ENCODE peak calls at places on chromosomes 6 and 20, in eight cellular contexts. D is heart right ventricle, P is endothelial cell, M is tibial nerve, V is lower leg skin, Q is epithelial cell of esophagus, X is GM13976, B is dorsolateral prefrontal cortex. L is an unnamed sample.
A peak's percentile ranks its signal among the peaks of the same experiment; 100 is the strongest.

GRCh38 chr6:3324262-3324942 is 65.7 kb downstream of the PSMG4 start:
- DNase-seq in Q (peak; percentile 72), P (peak; percentile 23), D (peak; percentile 50), X (peak; percentile 82), V (peak; percentile 83), M (no peak), B (no peak), L (no peak)

GRCh38 chr6:7172605-7173185 is 64.9 kb downstream of the RREB1 start:
- DNase-seq in V (peak; percentile 81), Q (peak; percentile 17), P (no peak), M (no peak), D (no peak), B (no peak), X (no peak), L (no peak)

GRCh38 chr20:43938932-43939761 is 24.5 kb downstream of the TOX2 start:
- DNase-seq in B (no peak), P (no peak), M (peak; percentile 60), X (no peak), D (peak; percentile 33), Q (peak; percentile 95), V (no peak), L (no peak)

GRCh38 chr6:116382587-116382986 is 11.8 kb downstream of the DSE start:
- DNase-seq in D (no peak), M (no peak), P (no peak), B (no peak), V (no peak), Q (peak; percentile 81), X (no peak), L (no peak)

GRCh38 chr20:57809661-57810172 is 99.9 kb upstream of the PMEPA1 start:
- DNase-seq in V (no peak), X (no peak), D (no peak), Q (peak; percentile 85), B (no peak), P (no peak), M (no peak), L (no peak)

GRCh38 chr6:146990821-146991798 is 213.1 kb upstream of the STXBP5 start:
- DNase-seq in V (no peak), X (no peak), B (no peak), M (no peak), D (no peak), Q (peak; percentile 69), P (no peak), L (no peak)

GRCh38 chr20:24627291-24627690 is 157.9 kb downstream of the SYNDIG1 start:
- DNase-seq in M (no peak), P (no peak), X (no peak), B (no peak), V (peak; percentile 28), D (no peak), Q (no peak), L (no peak)

GRCh38 chr6:38646166-38646565 is 6.4 kb upstream of the BTBD9 start:
- DNase-seq in X (no peak), B (no peak), Q (peak; percentile 16), P (no peak), D (no peak), M (no peak), V (no peak), L (no peak)

GRCh38 chr6:31945507-31946369 is at the start of gene CFB:
- DNase-seq in V (peak; percentile 95), Q (peak; percentile 91), B (no peak), M (peak; percentile 82), D (peak; percentile 54), X (no peak), P (no peak), L (no peak)

GRCh38 chr6:84193140-84193708 is 34.2 kb downstream of the CEP162 start:
- DNase-seq in V (no peak), Q (peak; percentile 77), D (no peak), X (no peak), M (no peak), P (no peak), B (no peak), L (no peak)

GRCh38 chr6:118982256-118982911 is 47.4 kb upstream of the MCM9 start:
- DNase-seq in Q (no peak), X (no peak), D (no peak), M (no peak), B (no peak), V (no peak), P (no peak), L (no peak)

GRCh38 chr20:11057624-11058023 is 383.8 kb upstream of the JAG1 start:
- DNase-seq in P (no peak), Q (peak; percentile 21), D (no peak), M (no peak), V (no peak), X (no peak), B (no peak), L (no peak)

DNA sequence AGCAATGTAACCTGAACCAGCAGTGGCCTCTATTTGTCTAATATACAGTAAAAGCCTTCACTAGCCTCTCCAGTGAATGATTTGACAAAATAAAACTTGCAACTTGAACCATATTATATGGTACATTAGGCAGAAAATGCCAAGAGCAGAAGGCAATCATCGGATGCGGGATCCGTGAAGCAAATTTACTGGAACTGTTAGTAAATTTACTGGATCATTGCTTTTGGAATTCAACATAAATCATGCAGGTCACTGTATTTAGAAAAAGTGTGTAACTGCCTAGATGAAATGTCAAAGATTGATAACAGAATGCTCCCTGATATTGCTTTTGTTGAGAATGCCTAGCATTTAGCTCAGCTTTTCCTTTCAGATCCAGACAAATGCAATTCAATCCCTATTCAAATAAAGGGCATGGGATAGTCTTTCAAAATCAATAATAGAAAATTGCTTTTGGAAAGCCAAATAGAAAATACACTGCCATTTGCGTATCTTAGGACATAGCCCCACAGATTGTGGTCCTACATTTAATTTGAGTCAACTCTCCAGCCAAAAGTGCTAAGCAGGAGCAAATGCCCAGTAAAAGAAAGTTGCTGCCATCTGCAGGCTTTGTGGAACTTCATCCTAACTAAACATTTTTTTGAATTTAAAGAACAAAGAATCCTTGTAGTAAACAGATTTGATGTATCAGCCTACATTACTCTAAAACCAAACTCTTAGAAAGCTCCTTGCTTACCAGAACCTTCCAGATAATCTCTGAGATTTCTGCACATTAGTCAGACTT is 109.5 kb upstream of the HSF2 start:
- DNase-seq in D (no peak), V (no peak), Q (peak; percentile 14), P (peak; percentile 4), M (no peak), B (no peak), X (no peak), L (no peak)
- TF ChIP-seq CTCF in D (peak; percentile 15), V (no peak), Q (peak; percentile 25), P (no peak), M (no peak), B (peak; percentile 54), X (no peak), L (peak; percentile 58)

GRCh38 chr6:44263357-44264100 is 1.8 kb downstream of the NFKBIE start:
- DNase-seq in B (no peak), V (no peak), P (no peak), X (peak; percentile 73), M (no peak), D (no peak), Q (peak; percentile 44), L (no peak)

GRCh38 chr6:44264154-44265002 is 973 bp downstream of the NFKBIE start:
- DNase-seq in B (no peak), P (peak; percentile 19), Q (no peak), M (no peak), D (no peak), V (no peak), X (peak; percentile 70), L (no peak)

GRCh38 chr6:44265843-44266233 is 487 bp upstream of the NFKBIE start:
- DNase-seq in V (no peak), D (no peak), X (no peak), M (no peak), P (no peak), Q (no peak), B (no peak), L (no peak)

GRCh38 chr6:44266347-44266746 is 996 bp upstream of the NFKBIE start:
- DNase-seq in X (peak; percentile 79), B (no peak), V (no peak), D (no peak), M (no peak), P (no peak), Q (no peak), L (no peak)

DNA sequence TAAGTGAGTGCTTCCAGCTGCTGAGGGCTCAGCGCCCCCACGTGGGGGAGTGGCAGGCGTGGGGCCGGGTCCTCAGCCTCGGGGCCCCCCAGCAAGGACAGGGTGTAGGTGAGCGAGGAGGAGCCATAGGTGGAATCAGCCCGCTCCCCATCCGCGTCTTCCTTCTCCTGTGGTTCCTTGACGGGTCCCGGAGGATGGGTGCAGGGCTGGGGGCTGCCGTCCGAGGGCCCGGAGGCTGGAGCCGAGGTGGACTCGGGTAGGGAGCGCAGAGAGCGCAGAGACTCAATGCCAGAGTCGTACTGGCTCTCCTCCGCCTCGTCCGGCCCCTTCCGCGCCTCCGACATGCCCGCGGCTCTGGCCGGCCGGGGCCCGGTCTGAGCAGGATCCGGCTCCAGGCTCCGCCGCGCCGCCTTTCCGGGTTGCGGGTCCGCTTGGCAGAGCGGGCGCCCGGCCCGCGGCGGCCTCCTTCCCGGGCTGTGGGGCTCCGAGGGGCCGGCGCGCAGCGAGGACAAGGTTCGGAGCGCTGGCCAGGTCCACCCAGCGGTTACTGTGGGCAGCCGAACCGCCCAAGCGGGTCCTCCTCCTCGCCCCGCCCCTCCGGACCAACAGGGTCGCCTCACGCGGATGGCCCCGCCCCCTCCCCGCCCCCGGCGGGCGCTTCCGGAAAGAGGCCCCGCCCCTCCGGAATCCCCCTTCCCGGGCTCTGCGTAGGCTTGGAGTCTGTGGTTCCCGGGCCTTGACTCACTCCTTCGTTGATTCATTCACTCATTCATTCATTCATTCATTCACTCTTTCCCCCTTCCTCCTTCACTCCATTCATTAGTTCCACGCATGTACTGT is at the start of gene NFKBIE:
- DNase-seq in B (peak; percentile 93), D (peak; percentile 95), X (peak; percentile 95), Q (peak; percentile 95), P (peak; percentile 96), M (peak; percentile 92), V (peak; percentile 98), L (peak; percentile 94)
- TF ChIP-seq CTCF in B (peak; percentile 21), D (peak; percentile 36), X (peak; percentile 68), Q (peak; percentile 24), P (no peak), M (peak; percentile 42), V (no peak), L (peak; percentile 26)

GRCh38 chr6:132768051-132768517 is 10.4 kb upstream of the VNN2 start:
- DNase-seq in P (peak; percentile 52), B (no peak), X (peak; percentile 39), D (peak; percentile 25), Q (peak; percentile 74), V (no peak), M (peak; percentile 38), L (no peak)
- TF ChIP-seq CTCF in P (peak; percentile 71), B (peak; percentile 27), X (peak; percentile 64), D (peak; percentile 41), Q (peak; percentile 61), V (no peak), M (peak; percentile 66), L (peak; percentile 66)

DNA sequence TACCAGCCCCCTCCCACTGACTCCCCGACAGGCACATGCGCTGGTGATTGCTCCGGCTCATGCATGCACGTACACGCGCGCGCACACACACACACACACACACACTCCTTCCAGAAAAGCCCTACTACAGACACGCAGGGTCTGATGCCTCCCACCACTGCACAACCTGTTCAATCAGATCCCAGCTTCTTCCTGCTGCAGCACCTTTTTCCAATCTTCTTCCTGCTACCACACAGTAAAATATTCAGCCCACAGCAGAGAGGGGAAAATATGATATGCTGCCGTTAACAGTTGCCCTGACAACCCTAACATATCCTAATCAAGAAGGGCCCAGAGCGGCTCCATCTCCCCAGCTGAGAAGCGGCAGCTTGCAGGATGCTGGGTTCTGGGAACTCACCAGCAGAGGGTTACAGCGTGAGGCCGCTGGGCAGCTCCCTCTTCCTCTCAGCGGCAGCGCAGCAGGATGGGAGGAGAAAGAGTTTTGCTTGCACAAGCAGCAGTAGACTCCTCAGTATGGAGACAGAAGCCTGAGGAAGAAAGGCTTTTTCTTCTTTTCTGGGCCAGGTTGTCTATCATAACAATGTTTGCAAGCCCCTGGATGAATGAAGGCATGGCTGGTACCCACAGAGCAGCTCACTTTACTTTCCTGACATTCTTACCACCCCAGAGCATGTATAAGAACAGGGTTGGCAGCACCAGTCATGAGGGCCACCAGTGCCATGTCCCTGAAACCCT is 23.9 kb downstream of the MAP7 start:
- DNase-seq in B (peak; percentile 87), P (peak; percentile 57), X (peak; percentile 35), D (peak; percentile 17), V (peak; percentile 87), Q (peak; percentile 70), M (no peak), L (no peak)
- TF ChIP-seq CTCF in B (peak; percentile 56), P (no peak), X (no peak), D (no peak), V (no peak), Q (peak; percentile 61), M (no peak), L (peak; percentile 59)

L was measured in type B pancreatic cell.